ENCODE peak calls at places on chromosome X, in four cellular contexts. C is activated CD4-positive, alpha-beta T cell treated with anti-CD3 and anti-CD28 coated beads, Interleukin-2, amount 10 ng/mL, durations not matched to agents 7 days and 5 days; I is hippocampal formation; B is EL. X is an unnamed sample.

GRCh38 chrX:13469963-13470679 is 99.3 kb upstream of the EGFL6 start:
- DNase-seq in C (no peak), I (no peak), B (peak; percentile 69), X (no peak)

GRCh38 chrX:19893722-19894121 is 6.3 kb upstream of the SH3KBP1 start:
- DNase-seq in C (no peak), I (no peak), B (peak; percentile 61), X (no peak)

GRCh38 chrX:150565551-150565950 is 2.9 kb upstream of the MTM1 start:
- DNase-seq in C (no peak), I (no peak), B (no peak), X (no peak)

GRCh38 chrX:44042731-44043130 is 69.5 kb upstream of the NDP start:
- DNase-seq in C (no peak), I (no peak), B (no peak), X (no peak)

GRCh38 chrX:11953615-11954014 is 184.7 kb upstream of the FRMPD4 start:
- DNase-seq in C (no peak), I (no peak), B (peak; percentile 86), X (no peak)

GRCh38 chrX:55783723-55784122 is 66.2 kb downstream of the RRAGB start:
- DNase-seq in C (no peak), I (no peak), B (peak; percentile 44), X (no peak)

GRCh38 chrX:65871671-65872311 is 168.1 kb downstream of the VSIG4 start:
- DNase-seq in C (peak; percentile 5), I (no peak), B (no peak), X (no peak)

GRCh38 chrX:2325076-2325784 is 175.5 kb downstream of the DHRSX start:
- DNase-seq in C (peak; percentile 7), I (no peak), B (no peak), X (peak; percentile 83)